ENCODE peak calls at places on chromosome 9, in seven cellular contexts. One of them, this sample, is unnamed.

GRCh38 chr9:37100750-37101149 is 19.6 kb upstream of the ZCCHC7 start:
- DNase-seq in H1: no peak
- DNase-seq in activated CD8-positive, alpha-beta memory T cell treated with anti-CD3 and anti-CD28 coated beads for 4 hours: no peak
- DNase-seq in EL: no peak
- DNase-seq in hippocampal formation: no peak
- DNase-seq in A549: no peak
- DNase-seq in prostate gland: no peak
- DNase-seq in this sample: no peak

GRCh38 chr9:105128908-105129307 is 115.5 kb upstream of the SLC44A1 start:
- DNase-seq in H1: no peak
- DNase-seq in activated CD8-positive, alpha-beta memory T cell treated with anti-CD3 and anti-CD28 coated beads for 4 hours: no peak
- DNase-seq in EL: no peak
- DNase-seq in hippocampal formation: no peak
- DNase-seq in A549: no peak
- DNase-seq in prostate gland: no peak
- DNase-seq in this sample: no peak

GRCh38 chr9:94011134-94011533 is 56.0 kb upstream of the BARX1 start:
- DNase-seq in H1: no peak
- DNase-seq in activated CD8-positive, alpha-beta memory T cell treated with anti-CD3 and anti-CD28 coated beads for 4 hours: no peak
- DNase-seq in EL: no peak
- DNase-seq in hippocampal formation: no peak
- DNase-seq in A549: no peak
- DNase-seq in prostate gland: peak
- DNase-seq in this sample: no peak

GRCh38 chr9:109652112-109652511 is 127.9 kb upstream of the PALM2AKAP2 start:
- DNase-seq in H1: no peak
- DNase-seq in activated CD8-positive, alpha-beta memory T cell treated with anti-CD3 and anti-CD28 coated beads for 4 hours: no peak
- DNase-seq in EL: peak
- DNase-seq in hippocampal formation: no peak
- DNase-seq in A549: no peak
- DNase-seq in prostate gland: no peak
- DNase-seq in this sample: no peak

GRCh38 chr9:135033487-135033886 is 54.0 kb upstream of the OLFM1 start:
- DNase-seq in H1: no peak
- DNase-seq in activated CD8-positive, alpha-beta memory T cell treated with anti-CD3 and anti-CD28 coated beads for 4 hours: no peak
- DNase-seq in EL: no peak
- DNase-seq in hippocampal formation: no peak
- DNase-seq in A549: no peak
- DNase-seq in prostate gland: no peak
- DNase-seq in this sample: no peak

GRCh38 chr9:684950-685340 is 156.6 kb upstream of the DMRT1 start:
- DNase-seq in H1: no peak
- DNase-seq in activated CD8-positive, alpha-beta memory T cell treated with anti-CD3 and anti-CD28 coated beads for 4 hours: no peak
- DNase-seq in EL: peak
- DNase-seq in hippocampal formation: no peak
- DNase-seq in A549: no peak
- DNase-seq in prostate gland: no peak
- DNase-seq in this sample: no peak

GRCh38 chr9:36486454-36486932 is 86.2 kb upstream of the MELK start:
- DNase-seq in H1: no peak
- DNase-seq in activated CD8-positive, alpha-beta memory T cell treated with anti-CD3 and anti-CD28 coated beads for 4 hours: no peak
- DNase-seq in EL: peak
- DNase-seq in hippocampal formation: peak
- DNase-seq in A549: no peak
- DNase-seq in prostate gland: peak
- DNase-seq in this sample: peak

GRCh38 chr9:17519761-17520160 is 59.1 kb upstream of the SH3GL2 start:
- DNase-seq in H1: no peak
- DNase-seq in activated CD8-positive, alpha-beta memory T cell treated with anti-CD3 and anti-CD28 coated beads for 4 hours: no peak
- DNase-seq in EL: peak
- DNase-seq in hippocampal formation: no peak
- DNase-seq in A549: no peak
- DNase-seq in prostate gland: no peak
- DNase-seq in this sample: no peak

GRCh38 chr9:111857555-111858211 is 38.9 kb upstream of the UGCG start:
- DNase-seq in H1: no peak
- DNase-seq in activated CD8-positive, alpha-beta memory T cell treated with anti-CD3 and anti-CD28 coated beads for 4 hours: no peak
- DNase-seq in EL: peak
- DNase-seq in hippocampal formation: no peak
- DNase-seq in A549: no peak
- DNase-seq in prostate gland: peak
- DNase-seq in this sample: no peak

GRCh38 chr9:109477269-109478203 is 20.6 kb downstream of the PTPN3 start:
- DNase-seq in H1: no peak
- DNase-seq in activated CD8-positive, alpha-beta memory T cell treated with anti-CD3 and anti-CD28 coated beads for 4 hours: no peak
- DNase-seq in EL: no peak
- DNase-seq in hippocampal formation: no peak
- DNase-seq in A549: peak
- DNase-seq in prostate gland: no peak
- DNase-seq in this sample: peak

GRCh38 chr9:90858505-90858904 is 56.9 kb downstream of the SYK start:
- DNase-seq in H1: no peak
- DNase-seq in activated CD8-positive, alpha-beta memory T cell treated with anti-CD3 and anti-CD28 coated beads for 4 hours: no peak
- DNase-seq in EL: no peak
- DNase-seq in hippocampal formation: no peak
- DNase-seq in A549: no peak
- DNase-seq in prostate gland: no peak
- DNase-seq in this sample: no peak

GRCh38 chr9:73049280-73049679 is 96.4 kb upstream of the ALDH1A1 start:
- DNase-seq in H1: no peak
- DNase-seq in activated CD8-positive, alpha-beta memory T cell treated with anti-CD3 and anti-CD28 coated beads for 4 hours: no peak
- DNase-seq in EL: no peak
- DNase-seq in hippocampal formation: no peak
- DNase-seq in A549: no peak
- DNase-seq in prostate gland: no peak
- DNase-seq in this sample: no peak

GRCh38 chr9:104025945-104026344 is 68.2 kb upstream of the SMC2 start:
- DNase-seq in H1: no peak
- DNase-seq in activated CD8-positive, alpha-beta memory T cell treated with anti-CD3 and anti-CD28 coated beads for 4 hours: no peak
- DNase-seq in EL: peak
- DNase-seq in hippocampal formation: no peak
- DNase-seq in A549: no peak
- DNase-seq in prostate gland: no peak
- DNase-seq in this sample: peak

GRCh38 chr9:109856785-109857184 is 76.8 kb downstream of the PALM2AKAP2 start:
- DNase-seq in H1: no peak
- DNase-seq in activated CD8-positive, alpha-beta memory T cell treated with anti-CD3 and anti-CD28 coated beads for 4 hours: no peak
- DNase-seq in EL: peak
- DNase-seq in hippocampal formation: peak
- DNase-seq in A549: no peak
- DNase-seq in prostate gland: no peak
- DNase-seq in this sample: no peak

GRCh38 chr9:116377179-116377790 is 223.7 kb downstream of the PAPPA start:
- DNase-seq in H1: no peak
- DNase-seq in activated CD8-positive, alpha-beta memory T cell treated with anti-CD3 and anti-CD28 coated beads for 4 hours: no peak
- DNase-seq in EL: peak
- DNase-seq in hippocampal formation: no peak
- DNase-seq in A549: peak
- DNase-seq in prostate gland: no peak
- DNase-seq in this sample: peak

GRCh38 chr9:130453487-130453886 is 8.7 kb downstream of the ASS1 start:
- DNase-seq in H1: no peak
- DNase-seq in activated CD8-positive, alpha-beta memory T cell treated with anti-CD3 and anti-CD28 coated beads for 4 hours: no peak
- DNase-seq in EL: peak
- DNase-seq in hippocampal formation: no peak
- DNase-seq in A549: no peak
- DNase-seq in prostate gland: no peak
- DNase-seq in this sample: peak

GRCh38 chr9:110769667-110770066 is 101.1 kb downstream of the MUSK start:
- DNase-seq in H1: no peak
- DNase-seq in activated CD8-positive, alpha-beta memory T cell treated with anti-CD3 and anti-CD28 coated beads for 4 hours: no peak
- DNase-seq in EL: peak
- DNase-seq in hippocampal formation: no peak
- DNase-seq in A549: no peak
- DNase-seq in prostate gland: no peak
- DNase-seq in this sample: no peak

GRCh38 chr9:122552812-122553211 is at the start of gene OR1N2:
- DNase-seq in H1: no peak
- DNase-seq in activated CD8-positive, alpha-beta memory T cell treated with anti-CD3 and anti-CD28 coated beads for 4 hours: no peak
- DNase-seq in EL: no peak
- DNase-seq in hippocampal formation: no peak
- DNase-seq in A549: no peak
- DNase-seq in prostate gland: no peak
- DNase-seq in this sample: no peak

GRCh38 chr9:12426198-12426864 is 266.9 kb upstream of the TYRP1 start:
- DNase-seq in H1: peak
- DNase-seq in activated CD8-positive, alpha-beta memory T cell treated with anti-CD3 and anti-CD28 coated beads for 4 hours: no peak
- DNase-seq in EL: no peak
- DNase-seq in hippocampal formation: no peak
- DNase-seq in A549: peak
- DNase-seq in prostate gland: no peak
- DNase-seq in this sample: peak

GRCh38 chr9:4026925-4027324 is 272.9 kb downstream of the GLIS3 start:
- DNase-seq in H1: no peak
- DNase-seq in activated CD8-positive, alpha-beta memory T cell treated with anti-CD3 and anti-CD28 coated beads for 4 hours: no peak
- DNase-seq in EL: no peak
- DNase-seq in hippocampal formation: no peak
- DNase-seq in A549: no peak
- DNase-seq in prostate gland: no peak
- DNase-seq in this sample: no peak

GRCh38 chr9:131838581-131839280 is 98.9 kb upstream of the RAPGEF1 start:
- DNase-seq in H1: no peak
- DNase-seq in activated CD8-positive, alpha-beta memory T cell treated with anti-CD3 and anti-CD28 coated beads for 4 hours: no peak
- DNase-seq in EL: no peak
- DNase-seq in hippocampal formation: no peak
- DNase-seq in A549: no peak
- DNase-seq in prostate gland: no peak
- DNase-seq in this sample: no peak

GRCh38 chr9:122334916-122335315 is 35.9 kb upstream of the PTGS1 start:
- DNase-seq in H1: no peak
- DNase-seq in activated CD8-positive, alpha-beta memory T cell treated with anti-CD3 and anti-CD28 coated beads for 4 hours: no peak
- DNase-seq in EL: no peak
- DNase-seq in hippocampal formation: no peak
- DNase-seq in A549: no peak
- DNase-seq in prostate gland: no peak
- DNase-seq in this sample: no peak

GRCh38 chr9:134502261-134503211 is 139.1 kb upstream of the COL5A1 start:
- DNase-seq in H1: no peak
- DNase-seq in activated CD8-positive, alpha-beta memory T cell treated with anti-CD3 and anti-CD28 coated beads for 4 hours: no peak
- DNase-seq in EL: peak
- DNase-seq in hippocampal formation: no peak
- DNase-seq in A549: peak
- DNase-seq in prostate gland: no peak
- DNase-seq in this sample: peak

GRCh38 chr9:129340427-129341196 is 162.6 kb upstream of the IER5L start:
- DNase-seq in H1: no peak
- DNase-seq in activated CD8-positive, alpha-beta memory T cell treated with anti-CD3 and anti-CD28 coated beads for 4 hours: no peak
- DNase-seq in EL: no peak
- DNase-seq in hippocampal formation: no peak
- DNase-seq in A549: peak
- DNase-seq in prostate gland: no peak
- DNase-seq in this sample: no peak

GRCh38 chr9:112867275-112867991 is 23.2 kb downstream of the SLC46A2 start:
- DNase-seq in H1: no peak
- DNase-seq in activated CD8-positive, alpha-beta memory T cell treated with anti-CD3 and anti-CD28 coated beads for 4 hours: no peak
- DNase-seq in EL: peak
- DNase-seq in hippocampal formation: no peak
- DNase-seq in A549: peak
- DNase-seq in prostate gland: no peak
- DNase-seq in this sample: peak

GRCh38 chr9:131734165-131734610 is 5.7 kb downstream of the RAPGEF1 start:
- DNase-seq in H1: no peak
- DNase-seq in activated CD8-positive, alpha-beta memory T cell treated with anti-CD3 and anti-CD28 coated beads for 4 hours: no peak
- DNase-seq in EL: peak
- DNase-seq in hippocampal formation: no peak
- DNase-seq in A549: peak
- DNase-seq in prostate gland: no peak
- DNase-seq in this sample: peak

GRCh38 chr9:126874546-126875314 is 14.3 kb downstream of the ZBTB34 start:
- DNase-seq in H1: no peak
- DNase-seq in activated CD8-positive, alpha-beta memory T cell treated with anti-CD3 and anti-CD28 coated beads for 4 hours: no peak
- DNase-seq in EL: no peak
- DNase-seq in hippocampal formation: no peak
- DNase-seq in A549: no peak
- DNase-seq in prostate gland: no peak
- DNase-seq in this sample: no peak

GRCh38 chr9:83701769-83702168 is 6.0 kb downstream of the UBQLN1 start:
- DNase-seq in H1: no peak
- DNase-seq in activated CD8-positive, alpha-beta memory T cell treated with anti-CD3 and anti-CD28 coated beads for 4 hours: no peak
- DNase-seq in EL: peak
- DNase-seq in hippocampal formation: no peak
- DNase-seq in A549: peak
- DNase-seq in prostate gland: no peak
- DNase-seq in this sample: peak

GRCh38 chr9:36023260-36024048 is 13.3 kb upstream of the RECK start:
- DNase-seq in H1: peak
- DNase-seq in activated CD8-positive, alpha-beta memory T cell treated with anti-CD3 and anti-CD28 coated beads for 4 hours: peak
- DNase-seq in EL: peak
- DNase-seq in hippocampal formation: peak
- DNase-seq in A549: peak
- DNase-seq in prostate gland: peak
- DNase-seq in this sample: peak

GRCh38 chr9:98416294-98416693 is 160.8 kb upstream of the TBC1D2 start:
- DNase-seq in H1: no peak
- DNase-seq in activated CD8-positive, alpha-beta memory T cell treated with anti-CD3 and anti-CD28 coated beads for 4 hours: no peak
- DNase-seq in EL: no peak
- DNase-seq in hippocampal formation: no peak
- DNase-seq in A549: no peak
- DNase-seq in prostate gland: no peak
- DNase-seq in this sample: no peak

GRCh38 chr9:92648447-92649406 is 21.2 kb downstream of the IPPK start:
- DNase-seq in H1: no peak
- DNase-seq in activated CD8-positive, alpha-beta memory T cell treated with anti-CD3 and anti-CD28 coated beads for 4 hours: no peak
- DNase-seq in EL: no peak
- DNase-seq in hippocampal formation: no peak
- DNase-seq in A549: no peak
- DNase-seq in prostate gland: no peak
- DNase-seq in this sample: no peak

GRCh38 chr9:126702501-126703329 is 89.0 kb downstream of the LMX1B start:
- DNase-seq in H1: peak
- DNase-seq in activated CD8-positive, alpha-beta memory T cell treated with anti-CD3 and anti-CD28 coated beads for 4 hours: no peak
- DNase-seq in EL: no peak
- DNase-seq in hippocampal formation: no peak
- DNase-seq in A549: no peak
- DNase-seq in prostate gland: no peak
- DNase-seq in this sample: no peak